ENCODE peak calls at places on chromosomes 5 and 9, in nine cellular contexts. One of them, this sample, is unnamed.

GRCh38 chr9:110536802-110537201 is 42.7 kb downstream of the SVEP1 start:
- DNase-seq in COLO829: no peak
- DNase-seq in epithelial cell of proximal tubule: no peak
- DNase-seq in NCI-H1092 treated with DMSO at 0.1 percent for 48 hours: no peak
- DNase-seq in mesothelial cell of epicardium: no peak
- DNase-seq in NCI-H774: no peak
- DNase-seq in CD4-positive, alpha-beta T cell: no peak
- DNase-seq in GM13977: no peak
- DNase-seq in activated CD4-positive, alpha-beta memory T cell treated with anti-CD3 and anti-CD28 coated beads for 36 hours: no peak
- DNase-seq in this sample: no peak

GRCh38 chr5:159331099-159331973 is 1.0 kb upstream of the IL12B start:
- DNase-seq in epithelial cell of proximal tubule: no peak
- DNase-seq in COLO829: no peak
- DNase-seq in NCI-H1092 treated with DMSO at 0.1 percent for 48 hours: peak
- DNase-seq in CD4-positive, alpha-beta T cell: peak
- DNase-seq in mesothelial cell of epicardium: peak
- DNase-seq in activated CD4-positive, alpha-beta memory T cell treated with anti-CD3 and anti-CD28 coated beads for 36 hours: peak
- DNase-seq in GM13977: peak
- DNase-seq in NCI-H774: peak
- DNase-seq in this sample: no peak

GRCh38 chr9:2849943-2850342 is 6.0 kb upstream of the PUM3 start:
- DNase-seq in NCI-H1092 treated with DMSO at 0.1 percent for 48 hours: no peak
- DNase-seq in NCI-H774: no peak
- DNase-seq in epithelial cell of proximal tubule: no peak
- DNase-seq in CD4-positive, alpha-beta T cell: no peak
- DNase-seq in COLO829: no peak
- DNase-seq in activated CD4-positive, alpha-beta memory T cell treated with anti-CD3 and anti-CD28 coated beads for 36 hours: peak
- DNase-seq in mesothelial cell of epicardium: no peak
- DNase-seq in GM13977: no peak
- DNase-seq in this sample: no peak

GRCh38 chr5:57834829-57835554 is 352.4 kb upstream of the ACTBL2 start:
- DNase-seq in NCI-H774: no peak
- DNase-seq in CD4-positive, alpha-beta T cell: no peak
- DNase-seq in activated CD4-positive, alpha-beta memory T cell treated with anti-CD3 and anti-CD28 coated beads for 36 hours: no peak
- DNase-seq in epithelial cell of proximal tubule: no peak
- DNase-seq in COLO829: no peak
- DNase-seq in GM13977: no peak
- DNase-seq in NCI-H1092 treated with DMSO at 0.1 percent for 48 hours: no peak
- DNase-seq in mesothelial cell of epicardium: no peak
- DNase-seq in this sample: no peak

GRCh38 chr5:158430166-158430828 is 571.4 kb upstream of the CLINT1 start:
- DNase-seq in mesothelial cell of epicardium: no peak
- DNase-seq in activated CD4-positive, alpha-beta memory T cell treated with anti-CD3 and anti-CD28 coated beads for 36 hours: no peak
- DNase-seq in epithelial cell of proximal tubule: no peak
- DNase-seq in NCI-H1092 treated with DMSO at 0.1 percent for 48 hours: no peak
- DNase-seq in CD4-positive, alpha-beta T cell: no peak
- DNase-seq in NCI-H774: no peak
- DNase-seq in GM13977: no peak
- DNase-seq in COLO829: no peak
- DNase-seq in this sample: no peak

GRCh38 chr5:103883143-103883542 is 320.6 kb upstream of the NUDT12 start:
- DNase-seq in COLO829: no peak
- DNase-seq in NCI-H774: no peak
- DNase-seq in mesothelial cell of epicardium: no peak
- DNase-seq in CD4-positive, alpha-beta T cell: no peak
- DNase-seq in epithelial cell of proximal tubule: no peak
- DNase-seq in GM13977: no peak
- DNase-seq in NCI-H1092 treated with DMSO at 0.1 percent for 48 hours: no peak
- DNase-seq in activated CD4-positive, alpha-beta memory T cell treated with anti-CD3 and anti-CD28 coated beads for 36 hours: no peak
- DNase-seq in this sample: no peak

GRCh38 chr5:87231037-87231808 is 36.5 kb upstream of the RASA1 start:
- DNase-seq in GM13977: no peak
- DNase-seq in CD4-positive, alpha-beta T cell: no peak
- DNase-seq in mesothelial cell of epicardium: no peak
- DNase-seq in NCI-H1092 treated with DMSO at 0.1 percent for 48 hours: no peak
- DNase-seq in epithelial cell of proximal tubule: no peak
- DNase-seq in NCI-H774: no peak
- DNase-seq in activated CD4-positive, alpha-beta memory T cell treated with anti-CD3 and anti-CD28 coated beads for 36 hours: peak
- DNase-seq in COLO829: no peak
- DNase-seq in this sample: no peak

GRCh38 chr9:77575785-77576184 is 72.3 kb downstream of the GNA14 start:
- DNase-seq in GM13977: no peak
- DNase-seq in epithelial cell of proximal tubule: no peak
- DNase-seq in CD4-positive, alpha-beta T cell: no peak
- DNase-seq in NCI-H774: no peak
- DNase-seq in NCI-H1092 treated with DMSO at 0.1 percent for 48 hours: no peak
- DNase-seq in mesothelial cell of epicardium: no peak
- DNase-seq in activated CD4-positive, alpha-beta memory T cell treated with anti-CD3 and anti-CD28 coated beads for 36 hours: peak
- DNase-seq in COLO829: peak
- DNase-seq in this sample: no peak

GRCh38 chr5:9288234-9288633 is 257.6 kb downstream of the SEMA5A start:
- DNase-seq in COLO829: no peak
- DNase-seq in GM13977: no peak
- DNase-seq in epithelial cell of proximal tubule: no peak
- DNase-seq in NCI-H774: no peak
- DNase-seq in CD4-positive, alpha-beta T cell: no peak
- DNase-seq in activated CD4-positive, alpha-beta memory T cell treated with anti-CD3 and anti-CD28 coated beads for 36 hours: no peak
- DNase-seq in NCI-H1092 treated with DMSO at 0.1 percent for 48 hours: no peak
- DNase-seq in mesothelial cell of epicardium: no peak
- DNase-seq in this sample: no peak

GRCh38 chr5:57488308-57488955 is 5.8 kb upstream of the ACTBL2 start:
- DNase-seq in mesothelial cell of epicardium: no peak
- DNase-seq in NCI-H774: no peak
- DNase-seq in epithelial cell of proximal tubule: no peak
- DNase-seq in CD4-positive, alpha-beta T cell: no peak
- DNase-seq in activated CD4-positive, alpha-beta memory T cell treated with anti-CD3 and anti-CD28 coated beads for 36 hours: no peak
- DNase-seq in NCI-H1092 treated with DMSO at 0.1 percent for 48 hours: no peak
- DNase-seq in COLO829: peak
- DNase-seq in GM13977: no peak
- DNase-seq in this sample: no peak

GRCh38 chr9:23308114-23308513 is 517.9 kb downstream of the ELAVL2 start:
- DNase-seq in NCI-H774: no peak
- DNase-seq in activated CD4-positive, alpha-beta memory T cell treated with anti-CD3 and anti-CD28 coated beads for 36 hours: no peak
- DNase-seq in mesothelial cell of epicardium: no peak
- DNase-seq in epithelial cell of proximal tubule: no peak
- DNase-seq in NCI-H1092 treated with DMSO at 0.1 percent for 48 hours: no peak
- DNase-seq in GM13977: no peak
- DNase-seq in CD4-positive, alpha-beta T cell: no peak
- DNase-seq in COLO829: no peak
- DNase-seq in this sample: no peak

GRCh38 chr5:142769251-142769792 is 855 bp upstream of the ARHGAP26 start:
- DNase-seq in CD4-positive, alpha-beta T cell: no peak
- DNase-seq in mesothelial cell of epicardium: no peak
- DNase-seq in GM13977: no peak
- DNase-seq in COLO829: no peak
- DNase-seq in activated CD4-positive, alpha-beta memory T cell treated with anti-CD3 and anti-CD28 coated beads for 36 hours: peak
- DNase-seq in NCI-H1092 treated with DMSO at 0.1 percent for 48 hours: no peak
- DNase-seq in NCI-H774: no peak
- DNase-seq in epithelial cell of proximal tubule: no peak
- DNase-seq in this sample: no peak

GRCh38 chr9:119003218-119003617 is 366.0 kb downstream of the BRINP1 start:
- DNase-seq in CD4-positive, alpha-beta T cell: no peak
- DNase-seq in GM13977: no peak
- DNase-seq in activated CD4-positive, alpha-beta memory T cell treated with anti-CD3 and anti-CD28 coated beads for 36 hours: no peak
- DNase-seq in epithelial cell of proximal tubule: no peak
- DNase-seq in NCI-H774: no peak
- DNase-seq in COLO829: no peak
- DNase-seq in NCI-H1092 treated with DMSO at 0.1 percent for 48 hours: no peak
- DNase-seq in mesothelial cell of epicardium: no peak
- DNase-seq in this sample: no peak

GRCh38 chr5:5018560-5018935 is 121.6 kb upstream of the ADAMTS16 start:
- DNase-seq in NCI-H774: no peak
- DNase-seq in CD4-positive, alpha-beta T cell: no peak
- DNase-seq in NCI-H1092 treated with DMSO at 0.1 percent for 48 hours: no peak
- DNase-seq in COLO829: no peak
- DNase-seq in epithelial cell of proximal tubule: no peak
- DNase-seq in mesothelial cell of epicardium: no peak
- DNase-seq in activated CD4-positive, alpha-beta memory T cell treated with anti-CD3 and anti-CD28 coated beads for 36 hours: no peak
- DNase-seq in GM13977: no peak
- DNase-seq in this sample: no peak

GRCh38 chr5:168851902-168852321 is 272.7 kb upstream of the PANK3 start:
- DNase-seq in COLO829: peak
- DNase-seq in CD4-positive, alpha-beta T cell: no peak
- DNase-seq in mesothelial cell of epicardium: no peak
- DNase-seq in epithelial cell of proximal tubule: no peak
- DNase-seq in NCI-H774: no peak
- DNase-seq in GM13977: no peak
- DNase-seq in NCI-H1092 treated with DMSO at 0.1 percent for 48 hours: no peak
- DNase-seq in activated CD4-positive, alpha-beta memory T cell treated with anti-CD3 and anti-CD28 coated beads for 36 hours: peak
- DNase-seq in this sample: no peak

GRCh38 chr5:14696057-14696456 is 31.5 kb downstream of the OTULIN start:
- DNase-seq in epithelial cell of proximal tubule: no peak
- DNase-seq in GM13977: no peak
- DNase-seq in NCI-H1092 treated with DMSO at 0.1 percent for 48 hours: no peak
- DNase-seq in CD4-positive, alpha-beta T cell: no peak
- DNase-seq in NCI-H774: no peak
- DNase-seq in mesothelial cell of epicardium: no peak
- DNase-seq in COLO829: no peak
- DNase-seq in activated CD4-positive, alpha-beta memory T cell treated with anti-CD3 and anti-CD28 coated beads for 36 hours: no peak
- DNase-seq in this sample: no peak

GRCh38 chr9:107242073-107243063 is 40.7 kb upstream of the RAD23B start:
- DNase-seq in mesothelial cell of epicardium: no peak
- DNase-seq in NCI-H1092 treated with DMSO at 0.1 percent for 48 hours: no peak
- DNase-seq in CD4-positive, alpha-beta T cell: no peak
- DNase-seq in activated CD4-positive, alpha-beta memory T cell treated with anti-CD3 and anti-CD28 coated beads for 36 hours: peak
- DNase-seq in epithelial cell of proximal tubule: no peak
- DNase-seq in COLO829: no peak
- DNase-seq in NCI-H774: no peak
- DNase-seq in GM13977: no peak
- DNase-seq in this sample: no peak

GRCh38 chr9:33408087-33408486 is 5.7 kb upstream of the AQP7 start:
- DNase-seq in mesothelial cell of epicardium: no peak
- DNase-seq in NCI-H774: no peak
- DNase-seq in NCI-H1092 treated with DMSO at 0.1 percent for 48 hours: no peak
- DNase-seq in COLO829: no peak
- DNase-seq in epithelial cell of proximal tubule: no peak
- DNase-seq in activated CD4-positive, alpha-beta memory T cell treated with anti-CD3 and anti-CD28 coated beads for 36 hours: no peak
- DNase-seq in GM13977: no peak
- DNase-seq in CD4-positive, alpha-beta T cell: no peak
- DNase-seq in this sample: no peak

GRCh38 chr5:170360712-170361501 is 28.3 kb downstream of the KCNMB1 start:
- DNase-seq in CD4-positive, alpha-beta T cell: no peak
- DNase-seq in NCI-H774: no peak
- DNase-seq in COLO829: no peak
- DNase-seq in mesothelial cell of epicardium: no peak
- DNase-seq in GM13977: no peak
- DNase-seq in epithelial cell of proximal tubule: no peak
- DNase-seq in activated CD4-positive, alpha-beta memory T cell treated with anti-CD3 and anti-CD28 coated beads for 36 hours: no peak
- DNase-seq in NCI-H1092 treated with DMSO at 0.1 percent for 48 hours: no peak
- DNase-seq in this sample: no peak